ENCODE peak calls at places on chromosomes 6 and 20, in eight cellular contexts. I is T47D, D is Right ventricle myocardium superior, E is esophagus muscularis mucosa, A is cerebellum, G is glomerular endothelial cell, R is lung, S is NCI-H2029. Z is an unnamed sample.
A peak's percentile ranks its signal among the peaks of the same experiment; 100 is the strongest.

GRCh38 chr20:9808166-9808565 is 30.7 kb downstream of the PAK5 start:
- DNase-seq in S (no peak), D (no peak), R (no peak), G (no peak), I (no peak), A (no peak), E (no peak), Z (peak; percentile 43)

GRCh38 chr6:7893342-7893741 is 17.2 kb downstream of the TXNDC5 start:
- DNase-seq in E (no peak), I (no peak), R (no peak), A (no peak), G (no peak), S (no peak), D (no peak), Z (no peak)

GRCh38 chr6:26216886-26217713 is 129.9 kb downstream of the HFE start:
- DNase-seq in G (no peak), I (peak; percentile 97), A (peak; percentile 71), R (peak; percentile 61), S (peak; percentile 97), D (peak; percentile 88), E (peak; percentile 96), Z (no peak)

GRCh38 chr6:43506667-43507471 is 3.3 kb downstream of the LRRC73 start:
- DNase-seq in R (peak; percentile 81), S (peak; percentile 63), E (peak; percentile 94), I (peak; percentile 87), D (peak; percentile 75), A (peak; percentile 86), G (peak; percentile 70), Z (peak; percentile 17)

GRCh38 chr20:24448170-24448569 is 21.3 kb upstream of the SYNDIG1 start:
- DNase-seq in E (no peak), D (no peak), R (no peak), A (no peak), I (no peak), S (no peak), G (no peak), Z (no peak)

GRCh38 chr6:144216668-144217218 is 66.4 kb downstream of the STX11 start:
- DNase-seq in A (peak; percentile 36), S (no peak), D (peak; percentile 82), G (no peak), R (no peak), E (no peak), I (no peak), Z (no peak)

GRCh38 chr6:144161970-144162369 is 11.7 kb downstream of the STX11 start:
- DNase-seq in D (no peak), A (no peak), E (no peak), G (no peak), I (no peak), S (no peak), R (no peak), Z (no peak)

GRCh38 chr20:7226156-7226555 is 458.7 kb downstream of the BMP2 start:
- DNase-seq in D (no peak), E (no peak), I (no peak), S (no peak), A (no peak), R (no peak), G (no peak), Z (no peak)

GRCh38 chr6:129946439-129947140 is 71.8 kb upstream of the L3MBTL3 start:
- DNase-seq in R (no peak), D (no peak), S (no peak), I (peak; percentile 88), G (no peak), A (no peak), E (no peak), Z (no peak)

GRCh38 chr6:46528956-46529750 is 37.9 kb upstream of the RCAN2 start:
- DNase-seq in S (no peak), D (no peak), R (no peak), E (no peak), A (no peak), I (no peak), G (no peak), Z (no peak)

GRCh38 chr6:43671801-43672690 is 15.5 kb downstream of the MRPS18A start:
- DNase-seq in I (peak; percentile 42), S (no peak), E (no peak), D (no peak), R (no peak), G (no peak), A (no peak), Z (no peak)

GRCh38 chr6:42451595-42452170 is at the start of gene TRERF1:
- DNase-seq in G (no peak), D (peak; percentile 63), R (peak; percentile 39), A (peak; percentile 59), E (peak; percentile 92), I (peak; percentile 93), S (peak; percentile 40), Z (peak; percentile 63)

GRCh38 chr20:13464702-13465101 is 174.0 kb downstream of the TASP1 start:
- DNase-seq in A (no peak), R (no peak), G (no peak), S (no peak), E (no peak), D (no peak), I (no peak), Z (no peak)

GRCh38 chr20:44204156-44204831 is 6.3 kb downstream of the OSER1 start:
- DNase-seq in I (peak; percentile 90), E (no peak), R (no peak), A (no peak), S (peak; percentile 41), D (no peak), G (peak; percentile 79), Z (no peak)

GRCh38 chr6:40587240-40588069 is at the start of gene LRFN2:
- DNase-seq in R (peak; percentile 70), E (no peak), S (peak; percentile 81), G (no peak), D (peak; percentile 79), I (peak; percentile 77), A (peak; percentile 70), Z (peak; percentile 59)

GRCh38 chr20:39112196-39112743 is 150.1 kb downstream of the DHX35 start:
- DNase-seq in G (no peak), I (peak; percentile 78), A (peak; percentile 33), E (no peak), D (peak; percentile 48), S (peak; percentile 55), R (no peak), Z (no peak)

GRCh38 chr6:160238786-160239751 is 19.6 kb downstream of the SLC22A2 start:
- DNase-seq in R (no peak), E (no peak), I (no peak), S (no peak), D (no peak), A (no peak), G (no peak), Z (no peak)

GRCh38 chr20:49276895-49277785 is 717 bp downstream of the ZNFX1 start:
- DNase-seq in E (no peak), R (peak; percentile 34), I (no peak), G (no peak), D (peak; percentile 62), A (peak; percentile 14), S (no peak), Z (no peak)

GRCh38 chr20:57868310-57868709 is 158.5 kb upstream of the PMEPA1 start:
- DNase-seq in A (no peak), I (no peak), E (peak; percentile 83), S (no peak), G (no peak), R (peak; percentile 23), D (no peak), Z (no peak)

GRCh38 chr6:101080597-101080996 is 199.5 kb upstream of the ASCC3 start:
- DNase-seq in I (no peak), D (no peak), R (no peak), S (no peak), G (no peak), E (no peak), A (no peak), Z (no peak)

GRCh38 chr6:110385458-110385863 is 27.3 kb upstream of the METTL24 start:
- DNase-seq in D (no peak), E (no peak), I (no peak), A (no peak), S (no peak), R (no peak), G (no peak), Z (no peak)

GRCh38 chr6:10175330-10175729 is 239.5 kb downstream of the TFAP2A start:
- DNase-seq in A (no peak), I (no peak), R (no peak), S (no peak), E (no peak), G (no peak), D (no peak), Z (no peak)

GRCh38 chr6:156154896-156155295 is 622.3 kb upstream of the ARID1B start:
- DNase-seq in D (no peak), A (no peak), E (no peak), I (no peak), S (no peak), R (no peak), G (no peak), Z (no peak)

Z was measured in NCI-H446 treated with DMSO at 0.1 percent for 48 hours.